ENCODE peak calls at places on chromosome 21, in seven cellular contexts. X, R, Q, B, O, A and T are unnamed samples.

GRCh38 chr21:32749662-32750061 is 21.8 kb upstream of the SYNJ1 start:
- DNase-seq in R (no peak), X (no peak), Q (no peak), B (no peak), O (no peak), A (no peak), T (no peak)

GRCh38 chr21:16250282-16250681 is 520.5 kb downstream of the USP25 start:
- DNase-seq in B (no peak), O (no peak), A (no peak), Q (no peak), X (peak), R (no peak), T (no peak)

GRCh38 chr21:43333301-43334062 is 93.4 kb downstream of the SIK1 start:
- DNase-seq in B (no peak), X (no peak), Q (peak), O (no peak), R (no peak), A (no peak), T (no peak)

GRCh38 chr21:45371649-45372048 is 33.3 kb upstream of the COL18A1 start:
- DNase-seq in B (no peak), X (no peak), R (no peak), A (no peak), Q (no peak), O (no peak), T (no peak)

GRCh38 chr21:44525431-44526095 is 14.4 kb downstream of the KRTAP10-1 start:
- DNase-seq in B (no peak), R (no peak), Q (peak), O (no peak), A (no peak), X (no peak), T (no peak)

GRCh38 chr21:43311303-43311817 is 115.6 kb downstream of the SIK1 start:
- DNase-seq in A (no peak), Q (peak), B (no peak), X (no peak), R (no peak), O (no peak), T (no peak)

GRCh38 chr21:44845418-44846200 is 27.7 kb upstream of the SUMO3 start:
- DNase-seq in Q (peak), R (peak), O (peak), X (peak), A (no peak), B (peak), T (peak)

GRCh38 chr21:34582506-34583150 is 32.3 kb downstream of the RCAN1 start:
- DNase-seq in O (peak), R (peak), X (peak), A (no peak), B (no peak), Q (no peak), T (no peak)

GRCh38 chr21:36852864-36853263 is 113.6 kb downstream of the HLCS start:
- DNase-seq in B (no peak), O (no peak), R (no peak), Q (no peak), X (no peak), A (no peak), T (no peak)

GRCh38 chr21:34031835-34032370 is 41.5 kb upstream of the MRPS6 start:
- DNase-seq in R (no peak), B (no peak), Q (no peak), O (no peak), X (no peak), A (no peak), T (no peak)

GRCh38 chr21:30563072-30563471 is 2.0 kb upstream of the KRTAP19-7 start:
- DNase-seq in O (no peak), Q (no peak), R (no peak), B (no peak), A (no peak), X (no peak), T (no peak)

GRCh38 chr21:41112740-41113692 is 54.9 kb upstream of the BACE2 start:
- DNase-seq in Q (no peak), R (peak), X (peak), B (no peak), A (no peak), O (peak), T (no peak)

GRCh38 chr21:22758478-22758877 is 1760.3 kb downstream of the NCAM2 start:
- DNase-seq in X (no peak), O (no peak), B (no peak), R (peak), A (no peak), Q (no peak), T (no peak)

GRCh38 chr21:45289134-45289533 is 1.4 kb upstream of the POFUT2 start:
- DNase-seq in R (no peak), O (no peak), A (no peak), B (no peak), X (no peak), Q (no peak), T (no peak)

GRCh38 chr21:44931137-44931500 is 8.7 kb upstream of the SLX9 start:
- DNase-seq in Q (peak), O (peak), B (no peak), R (peak), A (no peak), X (no peak), T (peak)

GRCh38 chr21:29382029-29382654 is 83.4 kb downstream of the BACH1 start:
- DNase-seq in R (peak), A (no peak), X (no peak), O (no peak), Q (no peak), B (no peak), T (no peak)

GRCh38 chr21:44070391-44070790 is 36.8 kb upstream of the PWP2 start:
- DNase-seq in B (no peak), A (no peak), O (no peak), Q (no peak), R (no peak), X (no peak), T (no peak)

GRCh38 chr21:35911412-35912191 is 148.7 kb downstream of the SETD4 start:
- DNase-seq in B (no peak), O (no peak), Q (no peak), X (no peak), A (no peak), R (no peak), T (no peak)